ENCODE peak calls at places on chromosomes 13 and 19, in five cellular contexts. H is GM23248, E is astrocyte, J is PC-3, X is OCI-LY7. K is an unnamed sample. For H3K36me3 and H3K79me2, the result is how much of the 10 kb centered on the place peaks cover.

GRCh38 chr19:38392707-38393308 is 4.3 kb downstream of the SPRED3 start:
- DNase-seq in E (peak), X (no peak), J (peak), H (peak), K (no peak)

GRCh38 chr13:112768795-112769411 is 79.1 kb downstream of the ATP11A start:
- DNase-seq in X (no peak), E (no peak), J (peak), H (no peak), K (no peak)

GRCh38 chr13:34039678-34040077 is 221.7 kb downstream of the RFC3 start:
- DNase-seq in H (no peak), J (no peak), X (peak), E (no peak), K (no peak)

GRCh38 chr19:7848779-7849457 is 18.9 kb downstream of the EVI5L start:
- DNase-seq in X (no peak), E (no peak), J (no peak), H (no peak), K (no peak)

GRCh38 chr19:5804516-5805464 is at the start of gene NRTN:
- DNase-seq in H (no peak), J (peak), E (no peak), X (peak), K (no peak)

GRCh38 chr13:29260684-29261083 is 334.8 kb downstream of the SLC7A1 start:
- DNase-seq in X (no peak), J (no peak), E (no peak), H (no peak), K (no peak)

GRCh38 chr19:48798937-48799336 is 11.9 kb downstream of the BCAT2 start:
- DNase-seq in H (no peak), E (no peak), X (no peak), J (no peak), K (peak)

GRCh38 chr13:39565036-39565949 is 37.7 kb downstream of the LHFPL6 start:
- DNase-seq in J (peak), H (peak), X (no peak), E (peak), K (peak)

GRCh38 chr13:85828094-85828684 is 29.0 kb upstream of the SLITRK6 start:
- DNase-seq in H (peak), J (peak), E (peak), X (peak), K (peak)

GRCh38 chr13:40664100-40665060 is 2.1 kb downstream of the FOXO1 start:
- DNase-seq in E (peak), X (peak), J (peak), H (peak), K (peak)

GRCh38 chr19:12596485-12596884 is 14.1 kb downstream of the ZNF490 start:
- DNase-seq in J (no peak), E (no peak), X (no peak), H (no peak), K (no peak)

GRCh38 chr13:46165485-46166220 is 16.3 kb downstream of the LCP1 start:
- DNase-seq in H (no peak), E (peak), X (peak), J (peak), K (no peak)

GRCh38 chr13:48050550-48050949 is 13.0 kb downstream of the NUDT15 start:
- DNase-seq in E (no peak), X (no peak), J (no peak), H (no peak), K (no peak)
- H3K36me3 ChIP-seq in E (under half), X (half or more), J (under half), H (under half), K (under half)

GRCh38 chr19:14559916-14560775 is 11.7 kb downstream of the NDUFB7 start:
- DNase-seq in X (no peak), J (no peak), H (no peak), E (no peak), K (no peak)
- H3K79me2 ChIP-seq in X (under half), J (half or more), H (under half), E (under half), K (under half)

DNA sequence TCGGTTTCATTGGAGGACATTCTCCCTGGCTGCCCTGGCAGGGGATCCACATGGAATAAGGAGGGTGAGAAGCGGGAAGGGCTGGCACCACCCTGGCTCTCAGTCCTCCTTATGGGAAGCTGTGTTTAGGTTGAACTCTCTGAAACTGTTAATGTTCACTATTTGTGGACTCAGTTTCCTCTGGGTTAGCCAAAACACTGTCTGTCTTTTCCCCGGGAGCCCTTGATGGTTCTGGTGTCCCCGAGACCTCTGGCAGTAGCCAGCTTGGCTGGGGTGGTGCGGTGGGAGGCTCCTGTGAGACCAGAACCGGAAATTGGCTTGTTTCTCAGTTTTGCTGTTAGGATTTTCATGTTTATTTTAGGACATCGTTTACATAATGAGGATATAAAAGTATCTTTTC is 48.3 kb upstream of the TEX29 start:
- DNase-seq in J (no peak), X (no peak), E (no peak), H (no peak), K (no peak)
- H3K36me3 ChIP-seq in J (under half), X (half or more), E (under half), H (under half), K (half or more)

DNA sequence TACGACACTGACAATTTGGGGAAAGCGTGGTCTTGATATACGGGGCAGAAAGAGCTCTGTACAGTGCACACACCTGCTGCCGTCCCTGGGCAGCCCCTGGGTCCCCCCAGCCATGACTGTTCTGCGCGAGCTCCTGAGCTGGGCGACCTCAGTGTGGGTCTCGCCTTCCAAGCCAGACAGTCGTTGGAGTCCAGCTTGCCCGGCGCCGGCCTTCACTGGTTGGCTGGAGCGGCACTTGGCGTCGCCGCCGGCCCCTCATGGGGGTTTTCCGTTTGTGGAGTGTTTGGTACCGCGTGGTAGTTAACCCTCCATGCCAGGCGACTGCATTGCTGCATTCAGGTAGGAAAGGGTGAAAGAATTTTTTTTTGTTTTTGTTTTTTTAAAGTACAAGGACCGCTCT is 11.0 kb upstream of the RPS15 start:
- DNase-seq in X (no peak), J (no peak), H (no peak), E (no peak), K (no peak)
- H3K79me2 ChIP-seq in X (under half), J (under half), H (half or more), E (half or more), K (under half)

GRCh38 chr19:1105873-1106840 is 2.4 kb downstream of the GPX4 start:
- DNase-seq in X (no peak), E (no peak), H (peak), J (no peak), K (no peak)
- H3K36me3 ChIP-seq in X (under half), E (under half), H (under half), J (under half), K (under half)

GRCh38 chr13:50220938-50221337 is 205.7 kb downstream of the KCNRG start:
- DNase-seq in H (no peak), J (no peak), X (no peak), E (no peak), K (no peak)
- H3K79me2 ChIP-seq in H (under half), J (under half), X (under half), E (under half), K (under half)

DNA sequence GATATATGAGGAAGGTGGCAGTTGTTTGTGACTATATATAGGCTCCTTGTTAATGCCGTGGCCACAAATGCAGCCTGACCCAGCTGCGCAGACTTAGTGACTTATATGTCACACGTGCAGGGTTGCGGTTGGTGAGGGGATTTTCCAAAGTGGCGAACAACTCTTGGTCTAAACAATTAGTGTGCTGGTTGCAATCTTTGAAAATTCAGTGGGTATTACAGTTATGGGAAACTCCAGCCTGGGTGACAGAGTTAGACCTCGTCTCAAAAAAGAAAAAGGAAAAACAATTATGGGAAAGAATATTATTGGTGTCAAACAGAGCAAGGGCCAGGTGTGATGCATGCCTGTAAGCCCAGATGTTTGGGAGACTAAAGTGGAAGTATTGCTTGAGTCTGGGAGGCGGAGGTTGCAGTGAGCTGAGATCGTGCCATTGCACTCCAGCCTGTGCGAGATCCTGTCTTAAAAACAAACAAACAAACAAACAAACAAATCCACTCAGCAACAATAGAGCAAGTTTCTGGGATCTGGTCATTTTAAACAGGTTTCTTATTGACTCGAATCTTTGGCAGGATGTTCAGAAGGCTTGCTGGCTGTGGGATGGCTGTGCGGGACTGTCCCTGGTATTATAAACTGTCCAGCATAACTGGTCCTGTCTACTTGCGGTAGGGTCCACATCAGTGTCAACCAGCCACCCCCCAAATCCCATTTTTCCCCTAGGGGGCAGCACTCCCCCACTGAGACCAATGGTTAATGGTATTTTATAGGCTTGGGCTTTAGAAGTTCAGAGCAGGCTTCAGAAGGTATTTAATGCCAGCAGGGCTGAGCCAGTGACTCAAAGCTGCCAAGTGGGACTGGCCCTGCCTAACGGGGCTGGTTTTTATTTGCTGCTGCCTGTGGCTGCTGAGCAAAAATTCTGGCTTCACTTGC is 15.4 kb downstream of the RELB start:
- DNase-seq in E (peak), J (peak), X (peak), H (peak), K (peak)
- H3K36me3 ChIP-seq in E (under half), J (under half), X (half or more), H (under half), K (under half)

GRCh38 chr19:2703077-2703437 is 563 bp upstream of the GNG7 start:
- DNase-seq in J (no peak), E (no peak), H (no peak), X (no peak), K (no peak)

GRCh38 chr19:2702170-2703076 is at the start of gene GNG7:
- DNase-seq in J (peak), X (peak), E (peak), H (peak), K (peak)

GRCh38 chr19:2699413-2700142 is 2.9 kb downstream of the GNG7 start:
- DNase-seq in H (no peak), E (no peak), X (peak), J (no peak), K (no peak)

GRCh38 chr19:2701361-2702169 is 929 bp downstream of the GNG7 start:
- DNase-seq in J (no peak), X (no peak), E (no peak), H (no peak), K (no peak)

DNA sequence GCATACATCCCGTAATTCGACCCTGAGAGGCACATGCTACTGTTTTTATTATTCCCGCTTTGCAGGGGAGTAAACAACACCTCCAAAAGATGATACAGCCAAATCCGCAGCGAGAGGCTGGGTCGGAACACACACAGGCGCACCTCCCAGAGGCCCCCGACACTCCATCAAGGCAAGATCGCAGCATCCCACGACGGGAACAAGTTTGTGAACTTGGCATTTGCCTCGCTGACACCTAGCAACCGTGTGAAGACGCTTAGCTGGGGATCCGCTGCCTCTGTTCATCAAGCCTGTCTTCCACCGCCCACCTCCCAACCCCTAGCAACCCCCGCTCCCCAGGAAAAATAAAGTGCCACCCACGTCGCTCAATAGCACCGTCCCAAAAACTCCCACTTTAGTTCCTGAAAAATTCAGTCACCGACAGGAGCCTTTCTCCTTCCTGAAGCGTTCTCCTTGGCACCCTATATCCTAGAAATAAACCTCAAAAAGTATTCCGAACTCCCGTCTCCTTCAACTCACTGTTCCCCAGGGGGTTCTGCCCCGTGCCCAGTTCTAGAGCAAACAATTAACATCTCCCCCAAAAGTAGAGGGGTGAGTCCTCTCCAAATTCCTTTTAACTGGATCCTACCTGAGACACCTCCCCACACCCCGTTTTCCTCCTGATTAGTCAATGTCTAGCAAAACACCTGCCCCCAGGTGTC is 1.7 kb downstream of the GNG7 start:
- DNase-seq in E (no peak), X (peak), J (no peak), H (no peak), K (no peak)
- H3K79me2 ChIP-seq in E (under half), X (under half), J (under half), H (under half), K (under half)

K was measured in endothelial cell of umbilical vein.